ENCODE peak calls at places on chromosomes 4 and X, in five cellular contexts. I, F, D, T and E are unnamed samples.

GRCh38 chr4:102623622-102624021 is 122.5 kb downstream of the NFKB1 start:
- DNase-seq in I (no peak), F (peak), D (no peak), T (no peak), E (no peak)

GRCh38 chr4:176885224-176885623 is 92.5 kb upstream of the VEGFC start:
- DNase-seq in I (no peak), F (no peak), D (no peak), T (no peak), E (no peak)

GRCh38 chr4:111268769-111269414 is 646.0 kb upstream of the PITX2 start:
- DNase-seq in I (no peak), F (no peak), D (no peak), T (peak), E (peak)

GRCh38 chr4:163165217-163166017 is 1.3 kb downstream of the NAF1 start:
- DNase-seq in I (no peak), F (no peak), D (no peak), T (no peak), E (no peak)

GRCh38 chr4:89357787-89358186 is 50.2 kb upstream of the GPRIN3 start:
- DNase-seq in I (no peak), F (no peak), D (no peak), T (no peak), E (no peak)

GRCh38 chr4:169795585-169795984 is 37.8 kb upstream of the HPF1 start:
- DNase-seq in I (no peak), F (no peak), D (no peak), T (no peak), E (no peak)

GRCh38 chr4:39682133-39682532 is 15.8 kb upstream of the UBE2K start:
- DNase-seq in I (no peak), F (no peak), D (no peak), T (peak), E (peak)

GRCh38 chrX:152912121-152912520 is 14.3 kb downstream of the ZNF185 start:
- DNase-seq in I (no peak), F (no peak), D (no peak), T (no peak), E (no peak)

GRCh38 chrX:124300412-124300811 is 32.0 kb upstream of the TEX13D start:
- DNase-seq in I (no peak), F (no peak), D (no peak), T (no peak), E (no peak)

GRCh38 chrX:132022115-132022862 is 813 bp upstream of the STK26 start:
- DNase-seq in I (no peak), F (no peak), D (no peak), T (no peak), E (no peak)

GRCh38 chrX:80430826-80431501 is 10.7 kb downstream of the TENT5D start:
- DNase-seq in I (no peak), F (no peak), D (no peak), T (peak), E (no peak)

GRCh38 chr4:76410621-76411020 is 10.3 kb downstream of the CCDC158 start:
- DNase-seq in I (no peak), F (no peak), D (no peak), T (no peak), E (no peak)

GRCh38 chr4:52873861-52874343 is 11.8 kb downstream of the RASL11B start:
- DNase-seq in I (no peak), F (no peak), D (no peak), T (no peak), E (no peak)

GRCh38 chr4:120850048-120850599 is 72.4 kb downstream of the PRDM5 start:
- DNase-seq in I (no peak), F (no peak), D (no peak), T (no peak), E (no peak)

GRCh38 chrX:69263421-69263820 is 98.2 kb upstream of the PJA1 start:
- DNase-seq in I (no peak), F (no peak), D (no peak), T (no peak), E (no peak)

GRCh38 chrX:2672084-2672483 is 19.0 kb upstream of the CD99 start:
- DNase-seq in I (no peak), F (no peak), D (no peak), T (no peak), E (no peak)

GRCh38 chrX:132651411-132652086 is 162.7 kb upstream of the MBNL3 start:
- DNase-seq in I (no peak), F (no peak), D (no peak), T (no peak), E (no peak)

GRCh38 chr4:186217733-186218293 is 9.5 kb upstream of the KLKB1 start:
- DNase-seq in I (no peak), F (no peak), D (no peak), T (no peak), E (no peak)

GRCh38 chr4:152460488-152460887 is 75.4 kb downstream of the FBXW7 start:
- DNase-seq in I (no peak), F (no peak), D (no peak), T (peak), E (no peak)

GRCh38 chrX:40145001-40145631 is 47.4 kb upstream of the BCOR start:
- DNase-seq in I (no peak), F (no peak), D (no peak), T (peak), E (no peak)

GRCh38 chr4:55180980-55181379 is 55.6 kb upstream of the KDR start:
- DNase-seq in I (no peak), F (no peak), D (no peak), T (no peak), E (no peak)

GRCh38 chr4:154807042-154807630 is 26.1 kb downstream of the RBM46 start:
- DNase-seq in I (no peak), F (no peak), D (no peak), T (no peak), E (peak)

GRCh38 chr4:77481856-77482255 is 123.8 kb upstream of the CXCL13 start:
- DNase-seq in I (no peak), F (no peak), D (no peak), T (no peak), E (no peak)

GRCh38 chrX:57528670-57529255 is 63.0 kb upstream of the ZXDB start:
- DNase-seq in I (no peak), F (no peak), D (no peak), T (no peak), E (no peak)

GRCh38 chr4:47122592-47123291 is 91.4 kb downstream of the GABRB1 start:
- DNase-seq in I (peak), F (peak), D (no peak), T (peak), E (peak)

GRCh38 chrX:108993909-108994308 is 257.5 kb upstream of the IRS4 start:
- DNase-seq in I (no peak), F (no peak), D (no peak), T (no peak), E (no peak)

GRCh38 chrX:42220083-42220482 is 296.7 kb upstream of the CASK start:
- DNase-seq in I (no peak), F (no peak), D (no peak), T (no peak), E (no peak)

GRCh38 chrX:66751136-66751782 is 112.4 kb upstream of the EDA2R start:
- DNase-seq in I (no peak), F (no peak), D (no peak), T (no peak), E (no peak)

GRCh38 chr4:25012671-25013070 is 18.1 kb downstream of the LGI2 start:
- DNase-seq in I (no peak), F (no peak), D (no peak), T (no peak), E (no peak)

GRCh38 chr4:147786031-147786430 is 54.1 kb downstream of the ARHGAP10 start:
- DNase-seq in I (no peak), F (no peak), D (no peak), T (no peak), E (no peak)